ENCODE peak calls at places on chromosomes 3 and 15, in nine cellular contexts. L is ascending aorta, X is GM23248, U is tibial artery, A is Panc1, Y is heart right ventricle, P is body of pancreas, C is fibroblast of lung, K is psoas muscle. Z is an unnamed sample.

GRCh38 chr3:48919215-48920138 is 835 bp downstream of the ARIH2 start:
- DNase-seq in U (peak; percentile 31), Y (no peak), L (no peak), P (peak; percentile 37), K (no peak), C (peak; percentile 52), A (peak; percentile 10), X (peak; percentile 75), Z (peak; percentile 50)

GRCh38 chr3:30293621-30294240 is 312.7 kb upstream of the TGFBR2 start:
- DNase-seq in L (no peak), P (no peak), Y (no peak), X (no peak), K (no peak), U (no peak), A (no peak), C (no peak), Z (no peak)

GRCh38 chr3:195853036-195853435 is 41.3 kb upstream of the MUC4 start:
- DNase-seq in A (no peak), C (no peak), L (no peak), Y (no peak), K (no peak), U (no peak), X (no peak), P (no peak), Z (no peak)

GRCh38 chr15:40464595-40465185 is 6.1 kb upstream of the CHST14 start:
- DNase-seq in U (no peak), A (no peak), X (no peak), L (no peak), C (no peak), Y (no peak), K (no peak), P (no peak), Z (no peak)

GRCh38 chr3:44111482-44111881 is 130.2 kb upstream of the TOPAZ1 start:
- DNase-seq in K (no peak), P (no peak), C (no peak), Y (no peak), U (no peak), L (no peak), X (no peak), A (no peak), Z (no peak)

GRCh38 chr3:40187945-40188344 is 121.6 kb upstream of the EIF1B start:
- DNase-seq in U (no peak), X (no peak), K (no peak), Y (no peak), C (no peak), A (no peak), P (no peak), L (no peak), Z (no peak)

GRCh38 chr3:114418724-114419543 is 125.1 kb downstream of the TIGIT start:
- DNase-seq in A (peak; percentile 45), K (no peak), U (no peak), X (peak; percentile 88), P (peak; percentile 32), C (peak; percentile 81), Y (no peak), L (no peak), Z (no peak)

GRCh38 chr15:71088155-71088554 is 27.1 kb upstream of the THSD4 start:
- DNase-seq in Y (no peak), K (no peak), U (no peak), P (no peak), C (no peak), L (no peak), X (no peak), A (no peak), Z (no peak)

GRCh38 chr15:88646951-88647350 is 8.1 kb downstream of the ISG20 start:
- DNase-seq in C (no peak), U (no peak), A (no peak), X (no peak), P (no peak), K (no peak), Y (no peak), L (no peak), Z (no peak)

GRCh38 chr15:88641959-88642452 is 3.2 kb downstream of the ISG20 start:
- DNase-seq in U (no peak), L (no peak), A (no peak), Y (no peak), K (no peak), X (no peak), C (no peak), P (no peak), Z (no peak)

GRCh38 chr15:88646088-88646405 is 7.2 kb downstream of the ISG20 start:
- DNase-seq in Y (no peak), L (no peak), A (no peak), K (no peak), U (no peak), C (no peak), X (no peak), P (no peak), Z (no peak)

GRCh38 chr15:88645171-88646087 is 6.6 kb downstream of the ISG20 start:
- DNase-seq in P (no peak), U (no peak), X (no peak), L (peak; percentile 2), A (no peak), K (no peak), Y (no peak), C (no peak), Z (no peak)

GRCh38 chr15:88644741-88645140 is 5.9 kb downstream of the ISG20 start:
- DNase-seq in K (no peak), L (peak; percentile 2), Y (no peak), X (no peak), C (no peak), P (no peak), U (no peak), A (no peak), Z (no peak)
- H3K4me1 ChIP-seq in K (peaks cover 3% of the 10 kb centered on the region), L (no peaks in the 10 kb centered on the region), Y (peaks cover 17% of the 10 kb centered on the region), X (peaks cover 8% of the 10 kb centered on the region), C (peaks cover 9% of the 10 kb centered on the region), P (peaks cover 37% of the 10 kb centered on the region), U (peaks cover 31% of the 10 kb centered on the region), A (peaks cover 11% of the 10 kb centered on the region), Z (peaks cover 62% of the 10 kb centered on the region)

GRCh38 chr3:134483195-134483890 is 2.4 kb downstream of the ANAPC13 start:
- DNase-seq in U (no peak), K (no peak), L (no peak), X (peak; percentile 94), C (peak; percentile 93), Y (no peak), A (no peak), P (no peak), Z (no peak)

GRCh38 chr3:134485620-134486576 is at the start of the genes ANAPC13 and CEP63:
- DNase-seq in L (peak; percentile 80), P (peak; percentile 98), U (peak; percentile 96), X (peak; percentile 99), A (peak; percentile 97), C (peak; percentile 99), Y (peak; percentile 91), K (peak; percentile 94), Z (peak; percentile 94)

GRCh38 chr3:134485075-134485536 is 679 bp downstream of the ANAPC13 start:
- DNase-seq in U (no peak), A (no peak), X (peak; percentile 49), L (no peak), Y (no peak), P (peak; percentile 42), K (no peak), C (peak; percentile 28), Z (no peak)

GRCh38 chr3:134486577-134487041 is 752 bp downstream of the CEP63 start:
- DNase-seq in L (no peak), Y (no peak), X (peak; percentile 72), C (peak; percentile 52), P (no peak), A (no peak), U (no peak), K (no peak), Z (no peak)

DNA sequence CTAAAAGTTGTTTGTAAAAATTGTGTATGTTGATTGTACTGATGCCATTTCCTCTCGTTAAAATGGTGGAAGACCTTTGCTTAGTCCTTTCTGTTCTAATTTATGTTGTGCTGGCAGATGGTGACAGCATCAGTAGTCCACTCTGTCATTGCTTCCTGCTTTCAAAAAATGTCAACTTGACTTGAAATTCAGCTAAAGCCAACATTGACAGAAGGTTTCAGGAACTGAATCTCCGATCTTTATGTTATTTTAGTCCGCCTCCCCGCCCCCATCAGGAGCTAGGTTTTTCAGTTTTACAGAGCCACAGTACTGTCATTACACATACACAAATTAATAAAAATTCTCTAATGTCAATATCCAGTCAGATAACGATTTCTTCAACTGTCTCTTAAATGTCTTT is 1.5 kb downstream of the CEP63 start:
- DNase-seq in L (no peak), U (no peak), P (peak; percentile 34), K (no peak), C (no peak), X (no peak), A (no peak), Y (no peak), Z (no peak)
- H3K4me3 ChIP-seq in L (no peak overlapping the region), U (peak overlapping the region; percentile 87), P (no peak overlapping the region), K (peak overlapping the region; percentile 93), C (peak overlapping the region; percentile 81), X (peak overlapping the region; percentile 89), A (peak overlapping the region; percentile 96), Y (no peak overlapping the region), Z (peak overlapping the region; percentile 80)

GRCh38 chr15:67126551-67127333 is 61.3 kb downstream of the SMAD3 start:
- DNase-seq in K (no peak), A (no peak), Y (no peak), L (no peak), P (peak; percentile 58), U (peak; percentile 19), X (peak; percentile 20), C (peak; percentile 68), Z (no peak)
- H3K27ac ChIP-seq in K (peak overlapping the region; percentile 97), A (peak overlapping the region; percentile 100), Y (peak overlapping the region; percentile 79), L (peak overlapping the region; percentile 87), P (peak overlapping the region; percentile 81), U (peak overlapping the region; percentile 78), X (peak overlapping the region; percentile 97), C (peak overlapping the region; percentile 97), Z (peak overlapping the region; percentile 4)

GRCh38 chr3:189830401-189830800 is 199.2 kb downstream of the TP63 start:
- DNase-seq in K (no peak), X (no peak), P (no peak), Y (no peak), U (no peak), C (no peak), A (no peak), L (no peak), Z (no peak)

GRCh38 chr3:189836795-189837194 is 205.6 kb downstream of the TP63 start:
- DNase-seq in P (no peak), L (no peak), Y (no peak), U (no peak), C (no peak), A (no peak), K (no peak), X (no peak), Z (no peak)

GRCh38 chr3:189833266-189833665 is 202.1 kb downstream of the TP63 start:
- DNase-seq in K (no peak), U (no peak), L (no peak), Y (no peak), C (no peak), P (no peak), A (no peak), X (no peak), Z (no peak)

GRCh38 chr3:189834462-189834861 is 203.3 kb downstream of the TP63 start:
- DNase-seq in U (no peak), P (no peak), X (no peak), K (no peak), A (no peak), C (no peak), Y (no peak), L (no peak), Z (no peak)

DNA sequence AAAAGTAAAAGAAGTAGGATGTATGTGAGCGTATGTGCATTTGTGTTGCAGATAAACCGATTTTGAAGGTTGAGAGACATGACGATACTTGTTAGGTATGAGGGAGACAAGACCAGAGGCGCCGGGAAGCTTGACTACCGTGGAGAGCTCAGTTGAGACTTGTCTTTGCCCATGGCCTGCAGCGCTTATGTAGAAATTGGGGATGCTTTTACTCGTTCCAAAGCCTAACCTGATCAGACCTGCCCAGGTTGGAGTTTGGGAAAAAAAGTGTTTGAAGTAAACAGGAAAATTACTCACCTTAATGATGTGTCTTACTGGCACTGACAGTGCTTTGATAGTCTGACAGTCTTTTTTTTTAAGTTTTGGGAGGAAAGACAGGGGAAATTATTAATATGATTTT is 202.8 kb downstream of the TP63 start:
- DNase-seq in X (no peak), A (no peak), C (no peak), K (no peak), P (no peak), L (no peak), U (no peak), Y (no peak), Z (no peak)
- H3K4me1 ChIP-seq in X (no peaks in the 10 kb centered on the region), A (no peaks in the 10 kb centered on the region), C (no peaks in the 10 kb centered on the region), K (peaks cover 12% of the 10 kb centered on the region), P (no peaks in the 10 kb centered on the region), L (no peaks in the 10 kb centered on the region), U (no peaks in the 10 kb centered on the region), Y (no peaks in the 10 kb centered on the region), Z (no peaks in the 10 kb centered on the region)

Z was measured in effector memory CD4-positive, alpha-beta T cell.